ENCODE peak calls at places on chromosome 1, in nine cellular contexts. N is NCI-H2081; F is AML-193; I is astrocyte of the hippocampus; P is Right ventricle myocardium superior; H is left cardiac atrium; O is AG08395; X is stimulated activated CD4-positive, alpha-beta T cell treated with anti-CD3 and anti-CD28 coated beads, Interleukin-4, amount 100 ng/mL, for 48 hours; Q is stimulated activated CD8-positive, alpha-beta memory T cell treated with anti-CD3 and anti-CD28 coated beads, Interleukin-7, amount 100 ng/mL, for 24 hours. K is an unnamed sample.

GRCh38 chr1:94384485-94385353 is 33.5 kb upstream of the ABCD3 start:
- DNase-seq in N (no peak), F (peak), I (peak), P (no peak), H (no peak), O (no peak), X (no peak), Q (no peak), K (no peak)

GRCh38 chr1:85544689-85545203 is 35.8 kb upstream of the CCN1 start:
- DNase-seq in N (no peak), F (no peak), I (peak), P (no peak), H (no peak), O (peak), X (no peak), Q (no peak), K (no peak)

GRCh38 chr1:154445040-154445472 is 39.9 kb downstream of the IL6R start:
- DNase-seq in N (no peak), F (no peak), I (peak), P (no peak), H (no peak), O (peak), X (no peak), Q (no peak), K (no peak)

GRCh38 chr1:235919127-235919796 is 52.6 kb upstream of the LYST start:
- DNase-seq in N (peak), F (no peak), I (no peak), P (no peak), H (no peak), O (no peak), X (no peak), Q (no peak), K (no peak)

GRCh38 chr1:152007047-152007446 is 13.4 kb upstream of the S100A10 start:
- DNase-seq in N (no peak), F (no peak), I (no peak), P (no peak), H (no peak), O (no peak), X (no peak), Q (no peak), K (no peak)

GRCh38 chr1:243917177-243917862 is 67.3 kb upstream of the AKT3 start:
- DNase-seq in N (peak), F (no peak), I (peak), P (peak), H (peak), O (peak), X (no peak), Q (no peak), K (no peak)

GRCh38 chr1:166111430-166111829 is 55.4 kb downstream of the FAM78B start:
- DNase-seq in N (no peak), F (no peak), I (no peak), P (no peak), H (no peak), O (no peak), X (no peak), Q (no peak), K (no peak)

GRCh38 chr1:200279810-200280411 is 129.9 kb downstream of the ZNF281 start:
- DNase-seq in N (peak), F (peak), I (peak), P (no peak), H (peak), O (peak), X (peak), Q (no peak), K (no peak)

GRCh38 chr1:81806432-81806770 is 5.7 kb downstream of the ADGRL2 start:
- DNase-seq in N (no peak), F (no peak), I (no peak), P (no peak), H (no peak), O (no peak), X (no peak), Q (no peak), K (no peak)

GRCh38 chr1:160581970-160582369 is 2.7 kb upstream of the CD84 start:
- DNase-seq in N (no peak), F (no peak), I (no peak), P (no peak), H (no peak), O (no peak), X (no peak), Q (no peak), K (no peak)